ENCODE peak calls at places on chromosomes 3 and 15, in six cellular contexts. One of them, this sample, is unnamed.

GRCh38 chr15:48646364-48646763 is 855 bp upstream of the FBN1 start:
- DNase-seq in AG04450: no peak
- DNase-seq in choroid plexus epithelial cell: no peak
- DNase-seq in testis: no peak
- DNase-seq in AG09319: no peak
- DNase-seq in omental fat pad: no peak
- DNase-seq in this sample: no peak

GRCh38 chr3:65398953-65399352 is 639.8 kb downstream of the MAGI1 start:
- DNase-seq in choroid plexus epithelial cell: peak; percentile 19
- DNase-seq in AG04450: no peak
- DNase-seq in AG09319: no peak
- DNase-seq in omental fat pad: no peak
- DNase-seq in testis: no peak
- DNase-seq in this sample: no peak

GRCh38 chr3:29606416-29606815 is 325.5 kb downstream of the RBMS3 start:
- DNase-seq in choroid plexus epithelial cell: no peak
- DNase-seq in testis: no peak
- DNase-seq in omental fat pad: no peak
- DNase-seq in AG09319: no peak
- DNase-seq in AG04450: no peak
- DNase-seq in this sample: no peak

GRCh38 chr3:46368569-46368968 is 2.2 kb upstream of the CCR5 start:
- DNase-seq in omental fat pad: no peak
- DNase-seq in testis: peak; percentile 24
- DNase-seq in AG09319: no peak
- DNase-seq in AG04450: no peak
- DNase-seq in choroid plexus epithelial cell: peak; percentile 32
- DNase-seq in this sample: no peak

GRCh38 chr3:21752749-21753347 is 1.8 kb upstream of the ZNF385D start:
- DNase-seq in testis: peak; percentile 40
- DNase-seq in choroid plexus epithelial cell: peak; percentile 86
- DNase-seq in AG09319: peak; percentile 34
- DNase-seq in omental fat pad: no peak
- DNase-seq in AG04450: no peak
- DNase-seq in this sample: no peak

GRCh38 chr15:68776477-68777270 is 44.0 kb downstream of the ANP32A start:
- DNase-seq in AG09319: no peak
- DNase-seq in omental fat pad: no peak
- DNase-seq in AG04450: no peak
- DNase-seq in testis: no peak
- DNase-seq in choroid plexus epithelial cell: no peak
- DNase-seq in this sample: no peak

GRCh38 chr3:11933529-11933928 is 70.7 kb upstream of the SYN2 start:
- DNase-seq in AG04450: no peak
- DNase-seq in AG09319: no peak
- DNase-seq in choroid plexus epithelial cell: no peak
- DNase-seq in testis: no peak
- DNase-seq in omental fat pad: no peak
- DNase-seq in this sample: no peak

GRCh38 chr3:69460034-69460433 is 74.1 kb upstream of the FRMD4B start:
- DNase-seq in AG09319: no peak
- DNase-seq in choroid plexus epithelial cell: no peak
- DNase-seq in omental fat pad: no peak
- DNase-seq in testis: no peak
- DNase-seq in AG04450: no peak
- DNase-seq in this sample: no peak

GRCh38 chr3:132283440-132283839 is 33.8 kb upstream of the ACP3 start:
- DNase-seq in AG09319: no peak
- DNase-seq in AG04450: no peak
- DNase-seq in omental fat pad: no peak
- DNase-seq in testis: no peak
- DNase-seq in choroid plexus epithelial cell: peak; percentile 66
- DNase-seq in this sample: peak; percentile 89

GRCh38 chr3:172604895-172605646 is 81.8 kb upstream of the TNFSF10 start:
- DNase-seq in choroid plexus epithelial cell: no peak
- DNase-seq in AG09319: no peak
- DNase-seq in omental fat pad: no peak
- DNase-seq in AG04450: no peak
- DNase-seq in testis: no peak
- DNase-seq in this sample: no peak

GRCh38 chr3:188827593-188827992 is 344.2 kb upstream of the TPRG1 start:
- DNase-seq in AG09319: no peak
- DNase-seq in omental fat pad: no peak
- DNase-seq in AG04450: no peak
- DNase-seq in choroid plexus epithelial cell: peak; percentile 45
- DNase-seq in testis: no peak
- DNase-seq in this sample: no peak

GRCh38 chr3:149186219-149186618 is 35.4 kb downstream of the CP start:
- DNase-seq in AG04450: no peak
- DNase-seq in choroid plexus epithelial cell: no peak
- DNase-seq in omental fat pad: no peak
- DNase-seq in testis: no peak
- DNase-seq in AG09319: no peak
- DNase-seq in this sample: no peak

GRCh38 chr3:130800829-130801228 is 54.2 kb upstream of the PIK3R4 start:
- DNase-seq in testis: no peak
- DNase-seq in AG09319: no peak
- DNase-seq in AG04450: no peak
- DNase-seq in choroid plexus epithelial cell: no peak
- DNase-seq in omental fat pad: no peak
- DNase-seq in this sample: no peak

GRCh38 chr15:48527517-48527916 is 118.0 kb downstream of the FBN1 start:
- DNase-seq in omental fat pad: no peak
- DNase-seq in choroid plexus epithelial cell: no peak
- DNase-seq in AG04450: no peak
- DNase-seq in testis: no peak
- DNase-seq in AG09319: no peak
- DNase-seq in this sample: no peak

GRCh38 chr15:39411102-39411989 is 169.5 kb upstream of the THBS1 start:
- DNase-seq in AG09319: no peak
- DNase-seq in omental fat pad: no peak
- DNase-seq in choroid plexus epithelial cell: peak; percentile 34
- DNase-seq in AG04450: no peak
- DNase-seq in testis: no peak
- DNase-seq in this sample: peak; percentile 68

GRCh38 chr3:161890147-161890625 is 393.6 kb downstream of the OTOL1 start:
- DNase-seq in testis: no peak
- DNase-seq in omental fat pad: no peak
- DNase-seq in AG04450: peak; percentile 91
- DNase-seq in choroid plexus epithelial cell: peak; percentile 98
- DNase-seq in AG09319: peak; percentile 93
- DNase-seq in this sample: no peak

GRCh38 chr3:184523825-184524615 is 37.6 kb upstream of the EPHB3 start:
- DNase-seq in omental fat pad: no peak
- DNase-seq in AG09319: no peak
- DNase-seq in testis: no peak
- DNase-seq in choroid plexus epithelial cell: peak; percentile 65
- DNase-seq in AG04450: no peak
- DNase-seq in this sample: no peak

GRCh38 chr3:53812434-53812833 is 33.8 kb downstream of the CHDH start:
- DNase-seq in testis: peak; percentile 10
- DNase-seq in AG09319: no peak
- DNase-seq in omental fat pad: no peak
- DNase-seq in AG04450: no peak
- DNase-seq in choroid plexus epithelial cell: peak; percentile 12
- DNase-seq in this sample: no peak

GRCh38 chr3:100602506-100603444 is 6.6 kb upstream of the ADGRG7 start:
- DNase-seq in choroid plexus epithelial cell: peak; percentile 62
- DNase-seq in AG04450: no peak
- DNase-seq in AG09319: no peak
- DNase-seq in omental fat pad: no peak
- DNase-seq in testis: no peak
- DNase-seq in this sample: no peak

GRCh38 chr15:85477730-85478129 is 97.3 kb downstream of the AKAP13 start:
- DNase-seq in omental fat pad: no peak
- DNase-seq in AG04450: no peak
- DNase-seq in AG09319: no peak
- DNase-seq in testis: peak; percentile 36
- DNase-seq in choroid plexus epithelial cell: peak; percentile 82
- DNase-seq in this sample: no peak

GRCh38 chr3:10142707-10143560 is 1.4 kb downstream of the VHL start:
- DNase-seq in AG04450: no peak
- DNase-seq in omental fat pad: no peak
- DNase-seq in testis: no peak
- DNase-seq in choroid plexus epithelial cell: peak; percentile 23
- DNase-seq in AG09319: no peak
- DNase-seq in this sample: no peak

GRCh38 chr3:15108869-15109268 is 9.9 kb upstream of the RBSN start:
- DNase-seq in AG09319: no peak
- DNase-seq in AG04450: no peak
- DNase-seq in testis: no peak
- DNase-seq in omental fat pad: no peak
- DNase-seq in choroid plexus epithelial cell: no peak
- DNase-seq in this sample: no peak

DNA sequence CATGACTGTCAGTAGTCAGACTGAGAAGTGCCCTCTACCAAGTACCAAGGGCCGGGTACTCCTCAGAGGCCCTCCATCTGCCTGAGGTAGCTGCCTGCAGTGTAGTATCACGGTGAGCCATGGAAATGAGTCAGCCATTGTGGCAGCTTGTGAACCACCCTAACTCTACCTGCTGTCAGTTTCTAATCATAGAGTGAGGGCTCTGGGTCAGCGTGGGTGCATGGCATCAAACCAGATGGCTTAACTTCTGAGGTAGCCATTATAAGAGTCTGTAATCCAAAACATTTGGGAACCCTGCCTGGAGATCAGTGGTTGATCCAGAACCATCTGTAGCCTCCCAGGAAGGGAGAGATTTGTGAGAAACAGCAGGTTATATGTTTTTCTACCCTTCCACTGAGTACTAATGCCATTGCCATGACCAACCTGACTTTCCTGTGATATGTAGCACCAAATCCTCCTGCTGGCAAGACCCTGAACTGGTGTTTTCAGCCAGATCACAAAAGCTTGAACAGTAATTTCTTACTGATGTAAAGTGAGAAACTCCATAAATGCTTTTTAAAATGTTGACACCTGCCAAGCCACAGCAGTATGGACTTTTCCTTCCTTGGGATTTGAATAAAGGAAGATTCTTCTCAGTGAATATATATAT is 38.9 kb downstream of the ABHD2 start:
- DNase-seq in AG04450: no peak
- DNase-seq in testis: no peak
- DNase-seq in AG09319: no peak
- DNase-seq in omental fat pad: no peak
- DNase-seq in choroid plexus epithelial cell: no peak
- DNase-seq in this sample: no peak
- TF ChIP-seq CTCF in AG04450: peak; percentile 33
- TF ChIP-seq CTCF in testis: no peak
- TF ChIP-seq CTCF in AG09319: peak; percentile 6
- TF ChIP-seq CTCF in omental fat pad: no peak
- TF ChIP-seq CTCF in choroid plexus epithelial cell: peak; percentile 28
- TF ChIP-seq CTCF in this sample: no peak

GRCh38 chr15:25545017-25545416 is 106.2 kb upstream of the UBE3A start:
- DNase-seq in AG09319: no peak
- DNase-seq in omental fat pad: no peak
- DNase-seq in testis: no peak
- DNase-seq in AG04450: no peak
- DNase-seq in choroid plexus epithelial cell: no peak
- DNase-seq in this sample: no peak

GRCh38 chr15:25544076-25544475 is 105.3 kb upstream of the UBE3A start:
- DNase-seq in AG04450: no peak
- DNase-seq in AG09319: no peak
- DNase-seq in omental fat pad: no peak
- DNase-seq in testis: no peak
- DNase-seq in choroid plexus epithelial cell: no peak
- DNase-seq in this sample: no peak

GRCh38 chr15:25541228-25541627 is 102.4 kb upstream of the UBE3A start:
- DNase-seq in AG09319: no peak
- DNase-seq in omental fat pad: no peak
- DNase-seq in choroid plexus epithelial cell: no peak
- DNase-seq in testis: no peak
- DNase-seq in AG04450: no peak
- DNase-seq in this sample: no peak

GRCh38 chr15:25542648-25543047 is 103.8 kb upstream of the UBE3A start:
- DNase-seq in choroid plexus epithelial cell: no peak
- DNase-seq in omental fat pad: no peak
- DNase-seq in testis: no peak
- DNase-seq in AG09319: no peak
- DNase-seq in AG04450: no peak
- DNase-seq in this sample: no peak

DNA sequence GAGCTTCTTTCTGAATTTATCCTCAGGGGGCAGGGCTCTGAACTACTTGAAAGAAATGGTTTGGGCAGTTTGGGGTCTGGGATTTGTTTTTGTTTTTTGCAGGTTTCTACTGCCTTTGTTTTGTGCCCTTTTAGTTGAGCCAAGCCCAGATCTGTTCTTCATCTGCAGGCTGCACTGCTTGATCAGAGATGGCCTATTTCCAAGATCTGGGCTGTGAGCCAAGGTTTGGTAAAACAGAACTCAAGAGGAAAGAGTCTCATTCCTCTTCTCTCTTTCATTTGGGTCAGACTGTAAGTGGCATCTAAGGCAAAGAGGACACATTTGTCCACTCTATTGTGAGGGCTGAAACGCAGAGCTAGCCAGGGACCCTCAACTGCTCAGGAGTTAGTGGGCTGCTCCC is 104.3 kb upstream of the UBE3A start:
- DNase-seq in testis: peak; percentile 84
- DNase-seq in AG04450: no peak
- DNase-seq in choroid plexus epithelial cell: peak; percentile 14
- DNase-seq in omental fat pad: peak; percentile 28
- DNase-seq in AG09319: no peak
- DNase-seq in this sample: no peak
- TF ChIP-seq CTCF in testis: no peak
- TF ChIP-seq CTCF in AG04450: no peak
- TF ChIP-seq CTCF in choroid plexus epithelial cell: no peak
- TF ChIP-seq CTCF in omental fat pad: no peak
- TF ChIP-seq CTCF in AG09319: no peak
- TF ChIP-seq CTCF in this sample: peak; percentile 13

GRCh38 chr3:181446741-181447140 is 265.0 kb upstream of the SOX2 start:
- DNase-seq in AG04450: no peak
- DNase-seq in testis: no peak
- DNase-seq in omental fat pad: no peak
- DNase-seq in AG09319: no peak
- DNase-seq in choroid plexus epithelial cell: no peak
- DNase-seq in this sample: no peak
- TF ChIP-seq CTCF in AG04450: no peak
- TF ChIP-seq CTCF in testis: no peak
- TF ChIP-seq CTCF in omental fat pad: no peak
- TF ChIP-seq CTCF in AG09319: no peak
- TF ChIP-seq CTCF in choroid plexus epithelial cell: no peak
- TF ChIP-seq CTCF in this sample: no peak

GRCh38 chr3:190003730-190004129 is 117.0 kb downstream of the P3H2 start:
- DNase-seq in omental fat pad: no peak
- DNase-seq in AG04450: peak; percentile 13
- DNase-seq in testis: no peak
- DNase-seq in choroid plexus epithelial cell: peak; percentile 84
- DNase-seq in AG09319: peak; percentile 12
- DNase-seq in this sample: no peak

GRCh38 chr3:189999718-190000117 is 121.0 kb downstream of the P3H2 start:
- DNase-seq in AG04450: no peak
- DNase-seq in choroid plexus epithelial cell: peak; percentile 33
- DNase-seq in AG09319: no peak
- DNase-seq in omental fat pad: no peak
- DNase-seq in testis: no peak
- DNase-seq in this sample: no peak

GRCh38 chr3:190000187-190000860 is 120.4 kb downstream of the P3H2 start:
- DNase-seq in AG04450: no peak
- DNase-seq in AG09319: no peak
- DNase-seq in testis: no peak
- DNase-seq in omental fat pad: no peak
- DNase-seq in choroid plexus epithelial cell: no peak
- DNase-seq in this sample: no peak

GRCh38 chr3:190000861-190001196 is 119.9 kb downstream of the P3H2 start:
- DNase-seq in choroid plexus epithelial cell: no peak
- DNase-seq in testis: no peak
- DNase-seq in AG09319: no peak
- DNase-seq in omental fat pad: no peak
- DNase-seq in AG04450: no peak
- DNase-seq in this sample: no peak

GRCh38 chr3:190001426-190001825 is 119.3 kb downstream of the P3H2 start:
- DNase-seq in AG09319: no peak
- DNase-seq in testis: no peak
- DNase-seq in AG04450: no peak
- DNase-seq in choroid plexus epithelial cell: peak; percentile 71
- DNase-seq in omental fat pad: no peak
- DNase-seq in this sample: no peak
- TF ChIP-seq CTCF in AG09319: no peak
- TF ChIP-seq CTCF in testis: no peak
- TF ChIP-seq CTCF in AG04450: no peak
- TF ChIP-seq CTCF in choroid plexus epithelial cell: no peak
- TF ChIP-seq CTCF in omental fat pad: no peak
- TF ChIP-seq CTCF in this sample: no peak